ENCODE peak calls at places on chromosomes 1 and 21, in ten cellular contexts. C is NCI-H69; Z is G401; R is breast epithelium; P is fibroblast of mammary gland; D is NCI-H1694 treated with DMSO at 0.1 percent for 48 hours; S is CD4-positive, alpha-beta memory T cell; A is MV-4-11; F is OCI-LY7; U is prostate gland. Y is an unnamed sample.

GRCh38 chr1:234782821-234783220 is 172.8 kb upstream of the IRF2BP2 start:
- DNase-seq in C (no peak), Z (peak; percentile 28), R (peak; percentile 17), P (no peak), D (no peak), S (no peak), A (no peak), F (no peak), U (no peak), Y (no peak)

GRCh38 chr1:116306102-116306501 is 66.9 kb upstream of the ATP1A1 start:
- DNase-seq in C (no peak), Z (no peak), R (no peak), P (no peak), D (no peak), S (no peak), A (no peak), F (no peak), U (no peak), Y (no peak)

GRCh38 chr1:25476186-25477097 is 45.7 kb downstream of the MACO1 start:
- DNase-seq in C (peak; percentile 94), Z (no peak), R (no peak), P (no peak), D (no peak), S (no peak), A (no peak), F (no peak), U (no peak), Y (no peak)

GRCh38 chr1:240492832-240493440 is 119.0 kb downstream of the GREM2 start:
- DNase-seq in C (no peak), Z (peak; percentile 36), R (no peak), P (peak; percentile 40), D (no peak), S (peak; percentile 36), A (no peak), F (no peak), U (no peak), Y (peak; percentile 29)

GRCh38 chr1:193747579-193747978 is 561.2 kb upstream of the B3GALT2 start:
- DNase-seq in C (no peak), Z (no peak), R (no peak), P (peak; percentile 21), D (no peak), S (no peak), A (no peak), F (no peak), U (no peak), Y (no peak)

GRCh38 chr1:180841460-180841859 is 71.2 kb upstream of the KIAA1614 start:
- DNase-seq in C (peak; percentile 40), Z (no peak), R (no peak), P (peak; percentile 5), D (no peak), S (no peak), A (no peak), F (no peak), U (no peak), Y (no peak)

GRCh38 chr21:37514038-37514665 is 147.6 kb downstream of the DYRK1A start:
- DNase-seq in C (no peak), Z (no peak), R (no peak), P (no peak), D (no peak), S (no peak), A (no peak), F (no peak), U (no peak), Y (no peak)

GRCh38 chr1:198584163-198584562 is 43.7 kb upstream of the ATP6V1G3 start:
- DNase-seq in C (no peak), Z (no peak), R (no peak), P (no peak), D (no peak), S (no peak), A (no peak), F (no peak), U (no peak), Y (no peak)

GRCh38 chr1:65170511-65171142 is 22.6 kb downstream of the AK4 start:
- DNase-seq in C (no peak), Z (peak; percentile 84), R (peak; percentile 83), P (peak; percentile 90), D (peak; percentile 84), S (no peak), A (peak; percentile 89), F (no peak), U (peak; percentile 86), Y (no peak)

GRCh38 chr1:27299385-27300252 is 22.3 kb upstream of the TMEM222 start:
- DNase-seq in C (peak; percentile 58), Z (peak; percentile 98), R (peak; percentile 97), P (peak; percentile 99), D (no peak), S (no peak), A (no peak), F (no peak), U (peak; percentile 86), Y (no peak)

GRCh38 chr1:30586671-30587070 is 136.7 kb downstream of the MATN1 start:
- DNase-seq in C (no peak), Z (no peak), R (no peak), P (no peak), D (no peak), S (no peak), A (no peak), F (no peak), U (no peak), Y (peak; percentile 7)

Y was measured in progenitor cell of endocrine pancreas.